ENCODE peak calls at places on chromosome 20, in five cellular contexts. One of them, this sample, is unnamed.

GRCh38 chr20:3251806-3252205 is 12.8 kb upstream of the SLC4A11 start:
- DNase-seq in iPS-NIHi11: no peak
- DNase-seq in MV-4-11: no peak
- DNase-seq in activated CD4-positive, alpha-beta T cell treated with anti-CD3 and anti-CD28 coated beads for 48 hours: no peak
- DNase-seq in NCI-H524: no peak
- DNase-seq in this sample: no peak

GRCh38 chr20:61874421-61875068 is 191.1 kb downstream of the TAF4 start:
- DNase-seq in MV-4-11: no peak
- DNase-seq in NCI-H524: peak
- DNase-seq in iPS-NIHi11: peak
- DNase-seq in activated CD4-positive, alpha-beta T cell treated with anti-CD3 and anti-CD28 coated beads for 48 hours: peak
- DNase-seq in this sample: no peak

GRCh38 chr20:14142171-14142570 is 146.9 kb downstream of the MACROD2 start:
- DNase-seq in iPS-NIHi11: peak
- DNase-seq in MV-4-11: no peak
- DNase-seq in activated CD4-positive, alpha-beta T cell treated with anti-CD3 and anti-CD28 coated beads for 48 hours: no peak
- DNase-seq in NCI-H524: peak
- DNase-seq in this sample: no peak

GRCh38 chr20:18287546-18287914 is 797 bp upstream of the ZNF133 start:
- DNase-seq in NCI-H524: peak
- DNase-seq in iPS-NIHi11: no peak
- DNase-seq in activated CD4-positive, alpha-beta T cell treated with anti-CD3 and anti-CD28 coated beads for 48 hours: no peak
- DNase-seq in MV-4-11: no peak
- DNase-seq in this sample: peak

GRCh38 chr20:58818585-58819285 is 32.0 kb downstream of the GNAS-AS1 start:
- DNase-seq in MV-4-11: peak
- DNase-seq in activated CD4-positive, alpha-beta T cell treated with anti-CD3 and anti-CD28 coated beads for 48 hours: peak
- DNase-seq in NCI-H524: no peak
- DNase-seq in iPS-NIHi11: no peak
- DNase-seq in this sample: no peak

GRCh38 chr20:52031574-52032303 is 159.8 kb downstream of the ZFP64 start:
- DNase-seq in MV-4-11: peak
- DNase-seq in activated CD4-positive, alpha-beta T cell treated with anti-CD3 and anti-CD28 coated beads for 48 hours: no peak
- DNase-seq in iPS-NIHi11: no peak
- DNase-seq in NCI-H524: no peak
- DNase-seq in this sample: no peak

GRCh38 chr20:7411075-7411474 is 529.2 kb downstream of the HAO1 start:
- DNase-seq in activated CD4-positive, alpha-beta T cell treated with anti-CD3 and anti-CD28 coated beads for 48 hours: no peak
- DNase-seq in MV-4-11: no peak
- DNase-seq in NCI-H524: no peak
- DNase-seq in iPS-NIHi11: no peak
- DNase-seq in this sample: no peak

GRCh38 chr20:40442181-40442963 is 246.7 kb downstream of the MAFB start:
- DNase-seq in iPS-NIHi11: peak
- DNase-seq in MV-4-11: no peak
- DNase-seq in activated CD4-positive, alpha-beta T cell treated with anti-CD3 and anti-CD28 coated beads for 48 hours: no peak
- DNase-seq in NCI-H524: no peak
- DNase-seq in this sample: no peak

GRCh38 chr20:60040471-60041162 is 82.4 kb downstream of the CDH26 start:
- DNase-seq in NCI-H524: no peak
- DNase-seq in iPS-NIHi11: no peak
- DNase-seq in MV-4-11: no peak
- DNase-seq in activated CD4-positive, alpha-beta T cell treated with anti-CD3 and anti-CD28 coated beads for 48 hours: no peak
- DNase-seq in this sample: no peak

GRCh38 chr20:53087034-53087777 is 115.0 kb downstream of the TSHZ2 start:
- DNase-seq in iPS-NIHi11: no peak
- DNase-seq in NCI-H524: no peak
- DNase-seq in MV-4-11: no peak
- DNase-seq in activated CD4-positive, alpha-beta T cell treated with anti-CD3 and anti-CD28 coated beads for 48 hours: no peak
- DNase-seq in this sample: no peak

GRCh38 chr20:56940466-56940865 is 311.4 kb downstream of the TFAP2C start:
- DNase-seq in NCI-H524: peak
- DNase-seq in activated CD4-positive, alpha-beta T cell treated with anti-CD3 and anti-CD28 coated beads for 48 hours: no peak
- DNase-seq in iPS-NIHi11: no peak
- DNase-seq in MV-4-11: no peak
- DNase-seq in this sample: no peak

GRCh38 chr20:34365765-34366213 is 2.7 kb downstream of the ITCH start:
- DNase-seq in activated CD4-positive, alpha-beta T cell treated with anti-CD3 and anti-CD28 coated beads for 48 hours: peak
- DNase-seq in NCI-H524: no peak
- DNase-seq in iPS-NIHi11: no peak
- DNase-seq in MV-4-11: peak
- DNase-seq in this sample: no peak

GRCh38 chr20:61328906-61329558 is 77.0 kb downstream of the CDH4 start:
- DNase-seq in activated CD4-positive, alpha-beta T cell treated with anti-CD3 and anti-CD28 coated beads for 48 hours: no peak
- DNase-seq in MV-4-11: no peak
- DNase-seq in NCI-H524: no peak
- DNase-seq in iPS-NIHi11: no peak
- DNase-seq in this sample: peak

GRCh38 chr20:34062651-34063482 is 49.2 kb downstream of the EIF2S2 start:
- DNase-seq in activated CD4-positive, alpha-beta T cell treated with anti-CD3 and anti-CD28 coated beads for 48 hours: peak
- DNase-seq in MV-4-11: no peak
- DNase-seq in NCI-H524: no peak
- DNase-seq in iPS-NIHi11: no peak
- DNase-seq in this sample: no peak

GRCh38 chr20:25549866-25550477 is 35.4 kb downstream of the NINL start:
- DNase-seq in activated CD4-positive, alpha-beta T cell treated with anti-CD3 and anti-CD28 coated beads for 48 hours: no peak
- DNase-seq in NCI-H524: no peak
- DNase-seq in MV-4-11: no peak
- DNase-seq in iPS-NIHi11: no peak
- DNase-seq in this sample: no peak

GRCh38 chr20:61766921-61767610 is 298.6 kb downstream of the TAF4 start:
- DNase-seq in iPS-NIHi11: no peak
- DNase-seq in activated CD4-positive, alpha-beta T cell treated with anti-CD3 and anti-CD28 coated beads for 48 hours: no peak
- DNase-seq in NCI-H524: no peak
- DNase-seq in MV-4-11: no peak
- DNase-seq in this sample: peak

GRCh38 chr20:52019313-52019712 is 172.3 kb downstream of the ZFP64 start:
- DNase-seq in NCI-H524: no peak
- DNase-seq in activated CD4-positive, alpha-beta T cell treated with anti-CD3 and anti-CD28 coated beads for 48 hours: no peak
- DNase-seq in iPS-NIHi11: no peak
- DNase-seq in MV-4-11: no peak
- DNase-seq in this sample: no peak

GRCh38 chr20:13277663-13278295 is 56.7 kb downstream of the ISM1 start:
- DNase-seq in NCI-H524: no peak
- DNase-seq in MV-4-11: no peak
- DNase-seq in activated CD4-positive, alpha-beta T cell treated with anti-CD3 and anti-CD28 coated beads for 48 hours: no peak
- DNase-seq in iPS-NIHi11: no peak
- DNase-seq in this sample: no peak

GRCh38 chr20:4111440-4112411 is 96.4 kb upstream of the RNF24 start:
- DNase-seq in iPS-NIHi11: no peak
- DNase-seq in MV-4-11: peak
- DNase-seq in NCI-H524: no peak
- DNase-seq in activated CD4-positive, alpha-beta T cell treated with anti-CD3 and anti-CD28 coated beads for 48 hours: no peak
- DNase-seq in this sample: no peak

GRCh38 chr20:44805991-44806729 is 4.2 kb downstream of the RIMS4 start:
- DNase-seq in MV-4-11: no peak
- DNase-seq in NCI-H524: peak
- DNase-seq in iPS-NIHi11: peak
- DNase-seq in activated CD4-positive, alpha-beta T cell treated with anti-CD3 and anti-CD28 coated beads for 48 hours: no peak
- DNase-seq in this sample: no peak

GRCh38 chr20:21516861-21517565 is 3.1 kb upstream of the NKX2-2 start:
- DNase-seq in iPS-NIHi11: no peak
- DNase-seq in NCI-H524: no peak
- DNase-seq in activated CD4-positive, alpha-beta T cell treated with anti-CD3 and anti-CD28 coated beads for 48 hours: peak
- DNase-seq in MV-4-11: no peak
- DNase-seq in this sample: no peak

GRCh38 chr20:20930500-20930899 is 175.7 kb downstream of the LINC00237 start:
- DNase-seq in MV-4-11: peak
- DNase-seq in activated CD4-positive, alpha-beta T cell treated with anti-CD3 and anti-CD28 coated beads for 48 hours: no peak
- DNase-seq in NCI-H524: no peak
- DNase-seq in iPS-NIHi11: no peak
- DNase-seq in this sample: no peak

GRCh38 chr20:32482251-32483220 is 102.6 kb downstream of the NOL4L start:
- DNase-seq in iPS-NIHi11: peak
- DNase-seq in MV-4-11: peak
- DNase-seq in NCI-H524: no peak
- DNase-seq in activated CD4-positive, alpha-beta T cell treated with anti-CD3 and anti-CD28 coated beads for 48 hours: peak
- DNase-seq in this sample: peak

GRCh38 chr20:31695849-31696804 is 26.5 kb downstream of the BCL2L1 start:
- DNase-seq in iPS-NIHi11: no peak
- DNase-seq in NCI-H524: no peak
- DNase-seq in activated CD4-positive, alpha-beta T cell treated with anti-CD3 and anti-CD28 coated beads for 48 hours: no peak
- DNase-seq in MV-4-11: no peak
- DNase-seq in this sample: no peak

GRCh38 chr20:58169441-58169840 is 59.0 kb downstream of the ANKRD60 start:
- DNase-seq in NCI-H524: no peak
- DNase-seq in activated CD4-positive, alpha-beta T cell treated with anti-CD3 and anti-CD28 coated beads for 48 hours: no peak
- DNase-seq in iPS-NIHi11: no peak
- DNase-seq in MV-4-11: no peak
- DNase-seq in this sample: no peak

GRCh38 chr20:31535298-31535697 is 21.1 kb downstream of the HM13 start:
- DNase-seq in activated CD4-positive, alpha-beta T cell treated with anti-CD3 and anti-CD28 coated beads for 48 hours: no peak
- DNase-seq in NCI-H524: no peak
- DNase-seq in MV-4-11: no peak
- DNase-seq in iPS-NIHi11: no peak
- DNase-seq in this sample: no peak

GRCh38 chr20:4086771-4087677 is 71.7 kb upstream of the RNF24 start:
- DNase-seq in NCI-H524: no peak
- DNase-seq in activated CD4-positive, alpha-beta T cell treated with anti-CD3 and anti-CD28 coated beads for 48 hours: no peak
- DNase-seq in MV-4-11: no peak
- DNase-seq in iPS-NIHi11: no peak
- DNase-seq in this sample: no peak